ENCODE peak calls at places on chromosomes 3 and 15, in six cellular contexts. S is K562, F is GM12878, B is HepG2, I is A549, N is H1. O is an unnamed sample.

GRCh38 chr15:33851079-33851478 is 117.2 kb upstream of the CHRM5 start:
- DNase-seq in S (no peak), F (no peak), B (no peak), I (no peak), N (no peak), O (no peak)

GRCh38 chr3:69357196-69357595 is 28.7 kb downstream of the FRMD4B start:
- DNase-seq in S (no peak), F (no peak), B (no peak), I (no peak), N (no peak), O (no peak)

GRCh38 chr3:45137656-45138181 is 8.5 kb downstream of the CDCP1 start:
- DNase-seq in S (peak), F (no peak), B (no peak), I (no peak), N (no peak), O (no peak)

GRCh38 chr15:90394702-90395442 is 6.8 kb downstream of the IQGAP1 start:
- DNase-seq in S (no peak), F (no peak), B (no peak), I (no peak), N (no peak), O (no peak)

GRCh38 chr15:82807920-82808633 is 1.4 kb upstream of the WHAMM start:
- DNase-seq in S (no peak), F (no peak), B (no peak), I (no peak), N (no peak), O (no peak)

GRCh38 chr3:153232737-153233330 is 70.8 kb downstream of the RAP2B start:
- DNase-seq in S (no peak), F (no peak), B (no peak), I (no peak), N (no peak), O (no peak)

GRCh38 chr15:57432141-57432701 is 55.9 kb downstream of the CGNL1 start:
- DNase-seq in S (no peak), F (no peak), B (no peak), I (no peak), N (peak), O (peak)

GRCh38 chr15:84151205-84151931 is 84.2 kb upstream of the GOLGA6L4 start:
- DNase-seq in S (no peak), F (no peak), B (no peak), I (no peak), N (no peak), O (no peak)

GRCh38 chr3:45528429-45528828 is 66.1 kb upstream of the LIMD1 start:
- DNase-seq in S (no peak), F (no peak), B (no peak), I (no peak), N (no peak), O (no peak)

GRCh38 chr3:124731760-124732159 is 1.5 kb downstream of the UMPS start:
- DNase-seq in S (no peak), F (no peak), B (no peak), I (no peak), N (no peak), O (no peak)

GRCh38 chr15:64151727-64152506 is at the start of gene SNX22:
- DNase-seq in S (no peak), F (no peak), B (no peak), I (no peak), N (peak), O (peak)

GRCh38 chr3:196754215-196754937 is 14.7 kb downstream of the PAK2 start:
- DNase-seq in S (no peak), F (no peak), B (peak), I (no peak), N (no peak), O (no peak)

GRCh38 chr3:39000008-39000450 is 51.7 kb downstream of the SCN11A start:
- DNase-seq in S (peak), F (peak), B (peak), I (peak), N (no peak), O (no peak)
- TF ChIP-seq USF2 in S (no peak), F (no peak), B (no peak), I (no peak), N (no peak), O (no peak)

DNA sequence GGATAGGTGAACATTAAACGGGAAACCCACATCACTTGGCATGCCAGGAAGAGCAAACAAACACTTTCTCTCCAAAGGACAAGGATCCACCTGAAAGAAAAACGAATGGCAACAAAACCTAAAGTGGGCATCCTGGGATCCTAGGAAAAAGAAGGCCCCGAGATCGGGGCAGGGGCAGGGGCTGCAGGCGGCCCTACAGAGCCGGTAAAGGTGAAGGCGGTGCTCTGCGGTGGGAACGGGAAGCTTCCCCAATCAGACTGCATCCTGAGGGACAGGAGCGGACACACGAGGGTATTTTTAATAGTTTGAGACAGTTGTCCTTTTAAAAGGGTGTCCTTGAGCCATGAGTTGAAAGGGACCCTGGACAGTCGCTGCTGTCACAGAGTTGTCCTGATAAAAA is 24.9 kb upstream of the GABRA5 start:
- DNase-seq in S (no peak), F (no peak), B (no peak), I (no peak), N (no peak), O (no peak)
- TF ChIP-seq MAX in S (no peak), F (no peak), B (no peak), I (no peak), N (no peak), O (no peak)

GRCh38 chr3:73148653-73149052 is 87.2 kb downstream of the EBLN2 start:
- DNase-seq in S (no peak), F (no peak), B (peak), I (no peak), N (no peak), O (no peak)
- TF ChIP-seq USF2 in S (no peak), F (no peak), B (no peak), I (no peak), N (no peak), O (no peak)

GRCh38 chr3:127736801-127737539 is 64.2 kb downstream of the ABTB1 start:
- DNase-seq in S (no peak), F (no peak), B (no peak), I (no peak), N (no peak), O (no peak)

GRCh38 chr3:127735767-127736693 is 63.3 kb downstream of the ABTB1 start:
- DNase-seq in S (no peak), F (peak), B (no peak), I (peak), N (no peak), O (no peak)

GRCh38 chr3:127739347-127740135 is 66.8 kb downstream of the ABTB1 start:
- DNase-seq in S (no peak), F (no peak), B (no peak), I (no peak), N (no peak), O (no peak)

GRCh38 chr3:127740136-127740915 is 67.6 kb downstream of the ABTB1 start:
- DNase-seq in S (no peak), F (no peak), B (no peak), I (no peak), N (no peak), O (no peak)

GRCh38 chr3:127738192-127738840 is 65.6 kb downstream of the ABTB1 start:
- DNase-seq in S (no peak), F (no peak), B (no peak), I (peak), N (no peak), O (no peak)
- TF ChIP-seq MAX in S (no peak), F (no peak), B (no peak), I (peak), N (no peak), O (no peak)

GRCh38 chr15:34976743-34977142 is 7.2 kb upstream of the AQR start:
- DNase-seq in S (no peak), F (no peak), B (no peak), I (no peak), N (no peak), O (no peak)
- TF ChIP-seq USF2 in S (no peak), F (no peak), B (no peak), I (no peak), N (no peak), O (no peak)

DNA sequence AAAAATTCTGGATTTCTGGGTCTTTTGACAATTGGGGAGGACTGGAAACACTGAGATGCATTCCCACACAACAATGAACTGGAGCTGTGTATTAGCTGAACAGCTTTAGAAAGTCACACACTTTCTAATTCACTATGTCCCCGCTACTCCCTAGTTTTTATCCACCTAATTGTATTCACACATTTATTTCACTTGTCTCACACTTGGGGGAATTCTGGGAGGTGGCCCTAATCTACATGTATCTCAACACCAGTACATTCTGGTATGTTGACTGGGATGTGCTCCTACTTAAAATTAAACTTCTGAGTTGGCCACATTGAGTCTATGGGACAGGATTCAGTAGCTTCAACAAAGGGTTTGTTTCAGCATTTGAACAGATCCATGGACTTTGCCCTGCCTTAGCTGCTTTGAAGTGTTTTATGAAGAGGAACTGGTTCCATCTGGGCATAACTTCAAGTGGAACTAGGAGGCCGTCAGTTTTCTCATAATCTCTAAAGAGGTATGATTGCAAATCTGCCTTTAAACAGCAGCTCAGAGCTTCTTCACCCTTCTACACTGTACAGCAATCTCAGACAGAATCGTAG is 106.5 kb upstream of the CMC1 start:
- DNase-seq in S (no peak), F (no peak), B (peak), I (no peak), N (no peak), O (no peak)
- TF ChIP-seq MAX in S (no peak), F (no peak), B (no peak), I (no peak), N (no peak), O (no peak)

GRCh38 chr3:190721330-190721729 is 141.2 kb downstream of the GMNC start:
- DNase-seq in S (no peak), F (peak), B (no peak), I (no peak), N (no peak), O (no peak)
- TF ChIP-seq USF2 in S (no peak), F (no peak), B (no peak), I (no peak), N (no peak), O (no peak)

GRCh38 chr3:109440353-109440752 is 103.0 kb upstream of the DPPA4 start:
- DNase-seq in S (no peak), F (no peak), B (no peak), I (no peak), N (no peak), O (no peak)

GRCh38 chr3:109442531-109442930 is 105.2 kb upstream of the DPPA4 start:
- DNase-seq in S (no peak), F (no peak), B (no peak), I (no peak), N (no peak), O (no peak)

DNA sequence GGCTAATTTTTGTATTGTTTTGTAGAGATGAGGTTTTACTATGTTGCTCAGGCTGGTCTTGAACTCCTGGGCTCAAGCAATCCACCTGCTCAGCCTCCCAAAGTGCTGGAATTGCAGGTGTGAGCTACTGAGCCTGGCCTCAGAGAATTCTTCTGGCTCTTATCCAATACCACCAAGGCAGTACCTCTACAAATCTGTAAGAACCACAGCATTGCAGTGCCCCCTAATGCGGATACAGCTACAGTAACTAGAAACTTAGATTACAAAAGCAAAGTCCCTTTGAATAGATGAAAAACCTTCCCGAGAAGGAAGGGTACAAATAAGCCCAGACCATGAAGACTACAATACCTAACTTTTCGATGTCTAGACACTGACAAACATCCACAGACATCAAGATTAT is 107.9 kb upstream of the DPPA4 start:
- DNase-seq in S (no peak), F (no peak), B (no peak), I (no peak), N (no peak), O (no peak)
- TF ChIP-seq MAX in S (no peak), F (no peak), B (no peak), I (no peak), N (no peak), O (no peak)

O was measured in WTC11.